ENCODE peak calls at places on chromosomes 12 and 14, in five cellular contexts. L, A, M, R and T are unnamed samples.

GRCh38 chr14:87868920-87869319 is 124.1 kb downstream of the GALC start:
- DNase-seq in R (no peak), L (no peak), A (no peak), M (no peak), T (no peak)

GRCh38 chr14:105258846-105259245 is 10.5 kb downstream of the BTBD6 start:
- DNase-seq in A (no peak), L (no peak), R (no peak), M (peak), T (no peak)

GRCh38 chr12:27927347-27927746 is 45.2 kb downstream of the PTHLH start:
- DNase-seq in L (no peak), M (no peak), A (no peak), R (no peak), T (no peak)

GRCh38 chr12:104312654-104313053 is 9.1 kb downstream of the EID3 start:
- DNase-seq in R (no peak), L (no peak), M (no peak), A (no peak), T (no peak)

GRCh38 chr12:67750528-67751183 is 102.1 kb downstream of the DYRK2 start:
- DNase-seq in A (no peak), L (no peak), M (no peak), R (no peak), T (no peak)

GRCh38 chr12:113359939-113360748 is 1.8 kb downstream of the PLBD2 start:
- DNase-seq in M (no peak), R (no peak), A (no peak), L (no peak), T (no peak)

GRCh38 chr12:116128779-116129178 is 148.7 kb downstream of the MED13L start:
- DNase-seq in R (no peak), M (no peak), A (no peak), L (no peak), T (no peak)

GRCh38 chr12:30440826-30441602 is 254.7 kb downstream of the IPO8 start:
- DNase-seq in M (no peak), L (peak), A (no peak), R (peak), T (no peak)

GRCh38 chr12:95774311-95775045 is 16.1 kb downstream of the NTN4 start:
- DNase-seq in L (no peak), M (no peak), R (no peak), A (no peak), T (no peak)

GRCh38 chr12:28463396-28463795 is 273.1 kb downstream of the CCDC91 start:
- DNase-seq in R (no peak), L (no peak), M (no peak), A (no peak), T (no peak)

GRCh38 chr14:99687284-99688209 is 3.4 kb downstream of the CYP46A1 start:
- DNase-seq in R (peak), M (no peak), L (peak), A (no peak), T (no peak)

GRCh38 chr14:53881921-53882320 is 74.7 kb downstream of the BMP4 start:
- DNase-seq in R (no peak), A (no peak), M (no peak), L (no peak), T (no peak)

GRCh38 chr14:49594347-49595089 is 4.2 kb upstream of the LRR1 start:
- DNase-seq in L (no peak), A (no peak), M (peak), R (no peak), T (no peak)

GRCh38 chr14:100526632-100527031 is 60.6 kb downstream of the BEGAIN start:
- DNase-seq in A (peak), M (no peak), L (no peak), R (no peak), T (no peak)

GRCh38 chr14:67166450-67166853 is 22.8 kb upstream of the GARIN2 start:
- DNase-seq in R (peak), M (peak), L (no peak), A (no peak), T (no peak)

GRCh38 chr12:45220366-45220931 is 4.6 kb downstream of the ANO6 start:
- DNase-seq in R (no peak), L (no peak), A (no peak), M (no peak), T (no peak)

GRCh38 chr12:6871052-6871957 is 1.8 kb downstream of the SPSB2 start:
- DNase-seq in L (peak), A (no peak), R (no peak), M (peak), T (no peak)

GRCh38 chr14:72521045-72521444 is 372.9 kb downstream of the DPF3 start:
- DNase-seq in R (no peak), L (no peak), M (no peak), A (no peak), T (no peak)

GRCh38 chr12:81347404-81347803 is 269.5 kb downstream of the ACSS3 start:
- DNase-seq in A (no peak), R (no peak), L (peak), M (no peak), T (no peak)

GRCh38 chr12:6370994-6371754 is 4.2 kb downstream of the SCNN1A start:
- DNase-seq in L (peak), M (peak), R (peak), A (no peak), T (no peak)

GRCh38 chr14:96182546-96182945 is 22.1 kb upstream of the BDKRB2 start:
- DNase-seq in A (no peak), L (no peak), M (no peak), R (no peak), T (no peak)

GRCh38 chr14:101228949-101229541 is 325.5 kb upstream of the RTL1 start:
- DNase-seq in A (no peak), R (no peak), L (peak), M (no peak), T (no peak)

GRCh38 chr12:75455839-75456238 is 24.7 kb upstream of the GLIPR1 start:
- DNase-seq in M (no peak), L (no peak), R (no peak), A (no peak), T (no peak)

GRCh38 chr12:43807361-43807760 is 1.2 kb upstream of the TWF1 start:
- DNase-seq in L (no peak), A (no peak), R (no peak), M (no peak), T (no peak)

GRCh38 chr12:43806737-43807072 is 588 bp upstream of the TWF1 start:
- DNase-seq in L (no peak), A (no peak), M (no peak), R (no peak), T (no peak)

GRCh38 chr12:43805149-43805856 is 814 bp downstream of the TWF1 start:
- DNase-seq in R (no peak), A (no peak), L (no peak), M (no peak), T (no peak)

GRCh38 chr12:43812042-43812441 is 5.9 kb upstream of the TWF1 start:
- DNase-seq in L (no peak), R (no peak), A (no peak), M (no peak), T (no peak)

DNA sequence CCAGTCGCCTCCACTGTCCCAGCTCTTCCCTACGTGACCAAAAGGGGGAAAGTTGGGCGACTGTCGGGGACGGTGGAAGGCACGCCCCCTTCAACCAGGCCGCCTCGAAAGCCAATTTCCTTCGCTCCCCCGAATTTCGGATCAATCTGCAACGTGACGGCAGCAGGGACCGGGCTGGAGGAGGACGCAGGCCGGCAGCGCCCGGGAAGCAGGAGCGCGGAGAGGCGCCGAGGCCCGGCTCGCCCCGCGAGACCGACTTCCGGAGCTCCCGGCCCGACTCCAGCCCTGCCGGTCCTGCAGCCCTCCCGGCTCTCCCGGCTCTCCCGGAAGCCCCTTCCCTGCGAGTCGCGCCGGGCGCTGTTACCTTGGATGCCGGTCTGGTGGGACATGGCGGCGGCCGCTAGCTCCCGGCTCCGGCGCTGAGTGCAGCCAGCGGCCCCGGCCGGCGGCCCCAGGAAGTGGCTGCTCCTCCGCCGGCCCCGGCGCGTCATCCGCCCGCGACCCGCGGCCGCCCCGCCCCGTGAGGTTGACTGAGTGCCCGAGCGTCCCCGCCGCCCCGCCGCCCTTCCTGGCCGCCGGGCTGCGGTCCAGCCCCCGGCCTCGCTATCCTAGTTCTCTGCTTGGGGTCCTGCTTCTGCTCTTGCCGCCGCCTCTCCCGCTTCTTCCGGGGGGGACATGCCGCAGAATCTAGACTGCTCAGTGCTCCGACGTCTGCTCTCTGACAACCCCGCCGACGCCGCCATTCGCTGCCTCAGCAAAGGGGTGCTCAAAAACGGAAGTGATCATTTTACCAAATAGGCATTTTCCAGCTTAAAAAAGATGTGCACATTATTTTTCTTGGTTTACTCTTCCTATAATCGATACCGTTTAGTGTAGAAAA is at the start of gene TWF1:
- DNase-seq in R (peak), M (peak), L (peak), A (peak), T (no peak)
- TF ChIP-seq CTCF in R (no peak), M (peak), L (peak), A (no peak), T (peak)

GRCh38 chr14:39957987-39958386 is 525.8 kb upstream of the FBXO33 start:
- DNase-seq in L (no peak), A (no peak), M (no peak), R (no peak), T (no peak)

GRCh38 chr14:39957290-39957689 is 525.1 kb upstream of the FBXO33 start:
- DNase-seq in L (no peak), A (no peak), M (no peak), R (no peak), T (no peak)

DNA sequence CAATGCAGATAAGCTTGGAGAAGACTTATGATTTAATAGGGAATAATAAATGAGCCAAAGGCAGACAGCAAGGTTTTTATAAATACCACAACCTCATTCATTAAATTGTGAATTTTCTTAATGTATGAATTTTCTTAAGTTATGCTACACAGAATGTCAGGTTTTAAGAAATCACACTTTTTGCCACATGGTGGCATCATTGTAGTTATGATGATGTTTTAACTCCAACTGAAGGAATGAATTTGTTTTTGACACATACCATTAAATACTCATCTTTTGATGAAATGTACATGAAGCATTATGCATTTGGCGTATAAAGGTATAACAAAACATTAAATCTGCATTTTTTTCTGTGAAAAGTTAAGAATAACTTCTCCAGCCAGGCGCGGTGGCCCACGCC is 524.1 kb upstream of the FBXO33 start:
- DNase-seq in A (no peak), L (no peak), M (no peak), R (no peak), T (no peak)
- TF ChIP-seq CTCF in A (no peak), L (peak), M (no peak), R (no peak), T (no peak)

DNA sequence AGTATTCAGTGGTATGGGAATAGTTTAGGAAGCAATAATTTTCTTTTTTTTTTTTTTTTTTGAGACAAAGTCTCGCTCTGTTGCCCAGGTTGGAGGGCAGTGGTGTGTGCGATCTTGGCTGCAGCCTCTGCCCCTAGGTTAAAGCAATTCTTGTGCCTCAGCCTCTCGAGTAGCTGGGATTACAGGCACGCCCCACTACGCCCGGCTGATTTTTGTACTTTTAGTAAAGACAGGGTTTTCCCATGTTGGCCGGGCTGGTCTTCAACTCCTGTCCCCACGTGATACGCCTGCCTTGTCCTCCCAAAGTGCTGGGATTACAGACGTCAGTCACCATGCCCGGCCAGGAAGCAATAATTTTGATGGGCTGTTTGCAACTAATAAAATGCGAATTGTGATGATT is 62.1 kb downstream of the ATG14 start:
- DNase-seq in M (peak), A (no peak), L (no peak), R (no peak), T (no peak)
- TF ChIP-seq CTCF in M (no peak), A (no peak), L (no peak), R (no peak), T (no peak)

DNA sequence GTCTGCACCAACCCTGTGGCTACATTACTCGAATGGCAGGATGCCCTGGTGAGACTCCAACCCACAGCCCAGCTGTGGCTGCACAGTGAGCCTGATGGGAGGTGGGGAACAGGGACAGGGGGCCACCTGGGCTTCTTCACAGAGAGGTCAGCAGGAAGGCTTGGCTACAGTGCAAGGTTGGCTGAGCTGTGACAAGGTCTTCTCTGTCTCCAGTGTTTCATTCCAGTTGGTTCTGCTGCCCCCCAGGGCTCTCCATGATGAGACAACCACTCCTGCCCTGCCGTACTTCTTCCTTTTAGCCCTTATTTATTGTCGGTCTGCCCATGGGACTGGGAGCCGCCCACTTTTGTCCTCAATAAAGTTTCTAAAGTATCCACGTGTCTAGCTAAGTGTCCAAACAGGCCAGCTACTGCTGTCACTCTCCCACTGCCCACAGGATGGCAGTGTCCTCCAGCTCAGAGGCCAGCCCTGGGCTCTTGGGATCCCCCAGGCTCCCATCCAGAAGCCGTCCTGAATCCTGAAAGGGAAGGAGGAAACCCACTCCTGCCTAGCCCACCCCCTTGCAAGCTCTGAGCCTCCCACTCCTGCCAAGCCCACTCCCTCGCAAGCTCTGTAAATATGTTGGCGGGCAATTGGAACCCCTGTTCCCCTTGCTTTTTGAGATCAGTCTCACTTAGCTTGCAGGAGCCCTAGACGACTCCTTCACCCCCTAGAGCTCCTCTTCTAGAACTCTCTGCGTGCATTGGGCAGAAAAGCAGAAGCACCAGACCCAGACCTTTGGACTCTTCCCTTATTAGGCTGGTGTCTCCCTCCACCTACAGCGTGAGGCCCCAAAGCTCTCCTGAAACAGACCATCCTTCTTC is 5.4 kb downstream of the C1QL4 start:
- DNase-seq in R (peak), L (peak), A (no peak), M (peak), T (no peak)
- TF ChIP-seq CTCF in R (no peak), L (peak), A (no peak), M (peak), T (peak)

GRCh38 chr12:3644103-3644502 is 108.8 kb downstream of the CRACR2A start:
- DNase-seq in R (no peak), L (no peak), M (no peak), A (no peak), T (no peak)
- TF ChIP-seq CTCF in R (no peak), L (no peak), M (no peak), A (no peak), T (no peak)

DNA sequence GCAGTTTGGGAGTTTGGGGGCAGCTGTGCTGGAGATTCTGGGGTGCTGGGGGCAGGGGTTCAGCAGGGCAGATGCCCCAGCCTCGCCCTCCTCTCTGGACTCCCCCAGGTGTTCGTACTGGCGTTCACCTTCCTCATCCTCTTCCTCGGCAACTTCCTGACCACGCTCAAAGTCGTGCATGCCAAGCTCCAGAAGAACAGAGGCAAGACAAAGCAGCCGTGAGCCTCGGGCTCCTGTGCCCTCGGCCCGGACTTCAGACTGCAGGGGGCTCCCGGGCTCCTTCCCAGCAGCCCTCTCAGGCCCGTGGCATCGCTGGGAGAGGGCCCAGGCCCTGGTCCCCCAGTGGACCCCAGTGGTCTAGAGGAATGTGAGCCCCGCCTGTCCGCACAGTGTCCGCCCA is 18.0 kb downstream of the RHOF start:
- DNase-seq in R (no peak), M (no peak), A (no peak), L (no peak), T (no peak)
- TF ChIP-seq CTCF in R (no peak), M (no peak), A (no peak), L (no peak), T (no peak)